ENCODE peak calls at places on chromosomes 13 and 19, in ten cellular contexts. T is Right ventricle myocardium superior; Z is naive thymus-derived CD4-positive, alpha-beta T cell; Q is T follicular helper cell; C is anterior cingulate cortex; G is activated naive CD4-positive, alpha-beta T cell treated with Interleukin-2 at 50 U/mL for 16 hours; S is NB4; X is hepatic stellate cell; J is fibroblast of mammary gland; E is AG09319. L is an unnamed sample.

GRCh38 chr13:19959141-19959830 is 759 bp downstream of the ZMYM2 start:
- DNase-seq in X (peak), T (peak), E (no peak), C (peak), S (peak), Q (peak), J (peak), Z (peak), G (peak), L (peak)

GRCh38 chr19:33493401-33494275 is 28.0 kb downstream of the PEPD start:
- DNase-seq in T (peak), C (no peak), Z (no peak), S (no peak), E (no peak), X (no peak), Q (no peak), J (no peak), G (no peak), L (no peak)

GRCh38 chr19:42313096-42313839 is at the start of gene TMEM145:
- DNase-seq in J (peak), Z (peak), T (no peak), S (peak), X (peak), Q (no peak), G (peak), C (no peak), E (no peak), L (peak)

GRCh38 chr19:15418112-15418587 is 638 bp downstream of the AKAP8L start:
- DNase-seq in C (no peak), X (peak), J (peak), S (no peak), Z (no peak), E (peak), Q (no peak), T (no peak), G (no peak), L (peak)

GRCh38 chr13:111043575-111043982 is 71.5 kb upstream of the ARHGEF7 start:
- DNase-seq in E (no peak), Z (no peak), J (peak), T (peak), Q (no peak), C (no peak), X (peak), G (no peak), S (peak), L (no peak)

GRCh38 chr13:90867336-90867683 is 480.2 kb upstream of the MIR17HG start:
- DNase-seq in Z (no peak), E (peak), C (no peak), S (peak), X (peak), G (no peak), J (peak), Q (no peak), T (peak), L (peak)

GRCh38 chr13:42876810-42877550 is 95.6 kb downstream of the FAM216B start:
- DNase-seq in G (no peak), Z (no peak), T (no peak), X (no peak), Q (no peak), S (no peak), C (no peak), J (peak), E (no peak), L (no peak)

GRCh38 chr19:33891773-33892172 is 95.1 kb downstream of the KCTD15 start:
- DNase-seq in X (no peak), S (no peak), Q (no peak), Z (no peak), C (no peak), E (no peak), T (no peak), G (no peak), J (no peak), L (no peak)

GRCh38 chr13:106348032-106348431 is 187.4 kb downstream of the EFNB2 start:
- DNase-seq in C (no peak), Z (no peak), S (no peak), T (no peak), E (no peak), J (peak), G (no peak), X (no peak), Q (no peak), L (no peak)

GRCh38 chr19:5983367-5983955 is 5.5 kb upstream of the RANBP3 start:
- DNase-seq in Z (no peak), J (peak), Q (no peak), E (no peak), G (no peak), S (peak), X (no peak), C (no peak), T (no peak), L (no peak)

GRCh38 chr13:111371211-111371610 is 50.8 kb downstream of the TEX29 start:
- DNase-seq in J (peak), E (no peak), X (no peak), Z (no peak), S (no peak), G (no peak), C (no peak), Q (no peak), T (no peak), L (no peak)

GRCh38 chr19:460877-461609 is at the start of gene SHC2:
- DNase-seq in S (no peak), Z (no peak), X (no peak), G (no peak), E (no peak), T (no peak), Q (no peak), J (no peak), C (no peak), L (no peak)

GRCh38 chr13:100451923-100452322 is 136.7 kb downstream of the GGACT start:
- DNase-seq in C (no peak), G (no peak), J (no peak), S (no peak), T (no peak), Z (no peak), E (no peak), X (no peak), Q (no peak), L (no peak)

GRCh38 chr19:17972230-17972629 is 5.3 kb downstream of the KCNN1 start:
- DNase-seq in S (no peak), J (no peak), Q (no peak), X (no peak), Z (no peak), C (no peak), E (no peak), G (no peak), T (no peak), L (no peak)

GRCh38 chr13:34086281-34086680 is 268.3 kb downstream of the RFC3 start:
- DNase-seq in Z (no peak), J (no peak), T (no peak), G (no peak), Q (no peak), E (no peak), X (no peak), S (no peak), C (no peak), L (no peak)

GRCh38 chr13:52925221-52925620 is 76.8 kb upstream of the PCDH8 start:
- DNase-seq in E (no peak), X (no peak), Z (no peak), Q (no peak), T (peak), J (no peak), G (no peak), C (no peak), S (no peak), L (no peak)

GRCh38 chr13:52459668-52460067 is 4.4 kb downstream of the CKAP2 start:
- DNase-seq in E (no peak), T (no peak), J (peak), C (no peak), Z (no peak), X (peak), G (no peak), Q (no peak), S (no peak), L (no peak)

GRCh38 chr13:62629618-62630017 is 1214.0 kb upstream of the PCDH20 start:
- DNase-seq in G (no peak), J (no peak), X (no peak), Q (no peak), C (no peak), T (no peak), E (no peak), Z (no peak), S (no peak), L (no peak)

L was measured in NCI-H446.